ENCODE peak calls at places on chromosomes 2 and 18, in six cellular contexts. T is HFFc6, Y is fibroblast of lung, B is HL-60, K is uterus, M is OCI-LY7. P is an unnamed sample.

GRCh38 chr2:237695201-237695780 is 67.9 kb downstream of the LRRFIP1 start:
- DNase-seq in Y (peak), B (no peak), K (no peak), M (peak), T (peak), P (peak)

GRCh38 chr2:164599954-164600589 is 21.2 kb downstream of the GRB14 start:
- DNase-seq in K (no peak), B (peak), T (peak), Y (peak), M (peak), P (peak)

GRCh38 chr2:203650860-203651613 is 55.4 kb upstream of the CD28 start:
- DNase-seq in K (peak), B (peak), Y (peak), M (peak), T (peak), P (no peak)

GRCh38 chr2:86631846-86632485 is 8.3 kb upstream of the RNF103 start:
- DNase-seq in K (no peak), M (no peak), Y (no peak), T (no peak), B (no peak), P (no peak)

GRCh38 chr2:204583773-204584172 is 38.5 kb downstream of the PARD3B start:
- DNase-seq in K (no peak), B (no peak), M (no peak), T (no peak), Y (no peak), P (no peak)

GRCh38 chr18:907880-908512 is 3.3 kb downstream of the ADCYAP1 start:
- DNase-seq in K (no peak), B (no peak), M (no peak), Y (no peak), T (no peak), P (no peak)

GRCh38 chr2:63049291-63050185 is 1.1 kb upstream of the OTX1 start:
- DNase-seq in Y (no peak), M (no peak), K (no peak), T (no peak), B (no peak), P (no peak)

GRCh38 chr2:11026286-11026921 is 114.7 kb downstream of the KCNF1 start:
- DNase-seq in K (no peak), B (no peak), Y (no peak), M (no peak), T (no peak), P (no peak)

GRCh38 chr2:218736535-218736934 is 25.9 kb downstream of the TTLL4 start:
- DNase-seq in B (no peak), K (no peak), T (no peak), Y (no peak), M (no peak), P (no peak)

GRCh38 chr2:108593547-108594098 is 59.4 kb downstream of the LIMS1 start:
- DNase-seq in T (peak), M (no peak), K (no peak), Y (peak), B (no peak), P (no peak)

GRCh38 chr2:238061310-238062202 is 755 bp downstream of the SCLY start:
- DNase-seq in Y (peak), K (peak), T (peak), M (peak), B (peak), P (no peak)

GRCh38 chr18:3525870-3526420 is 76.0 kb downstream of the TGIF1 start:
- DNase-seq in M (no peak), K (no peak), B (peak), Y (peak), T (no peak), P (no peak)

GRCh38 chr2:150599889-150600288 is 112.4 kb upstream of the RND3 start:
- DNase-seq in M (no peak), T (no peak), K (no peak), Y (no peak), B (no peak), P (no peak)
- TF ChIP-seq CTCF in M (peak), T (peak), K (no peak), Y (no peak), B (peak), P (no peak)

DNA sequence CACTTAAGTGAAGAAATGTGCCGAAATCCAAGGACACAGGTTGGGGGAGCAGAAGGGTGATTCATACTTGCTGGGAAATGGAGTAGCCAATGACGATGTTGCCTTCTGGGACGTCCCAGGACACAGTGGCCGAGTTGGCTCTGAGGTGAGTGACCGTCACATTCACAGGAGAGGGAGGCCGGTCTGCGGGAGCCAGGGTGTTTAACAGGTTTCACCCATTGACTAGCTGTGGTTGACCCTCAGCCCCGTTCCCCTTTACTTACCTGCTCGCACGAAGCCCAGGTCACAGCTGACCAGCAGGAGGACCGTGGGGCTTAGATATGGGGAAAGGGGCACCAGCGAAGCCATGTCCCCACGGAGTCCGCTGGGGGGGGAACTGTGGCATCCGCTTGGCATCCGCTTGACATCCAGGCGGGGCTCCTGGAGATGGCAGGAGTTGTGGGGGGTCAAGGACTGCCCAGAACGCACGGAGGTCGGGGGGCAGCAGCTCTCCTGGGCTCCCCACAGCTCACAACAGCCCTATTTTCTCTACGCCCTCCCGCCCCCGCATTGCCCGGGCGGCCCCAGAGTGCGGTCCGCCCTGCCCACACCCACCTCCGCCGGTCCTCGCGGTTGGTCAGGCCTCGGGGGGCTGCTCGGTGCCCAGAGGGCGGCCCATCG is 586 bp downstream of the FNDC4 start:
- DNase-seq in T (no peak), B (no peak), K (peak), M (no peak), Y (peak), P (peak)
- TF ChIP-seq CTCF in T (peak), B (no peak), K (no peak), M (no peak), Y (no peak), P (no peak)

DNA sequence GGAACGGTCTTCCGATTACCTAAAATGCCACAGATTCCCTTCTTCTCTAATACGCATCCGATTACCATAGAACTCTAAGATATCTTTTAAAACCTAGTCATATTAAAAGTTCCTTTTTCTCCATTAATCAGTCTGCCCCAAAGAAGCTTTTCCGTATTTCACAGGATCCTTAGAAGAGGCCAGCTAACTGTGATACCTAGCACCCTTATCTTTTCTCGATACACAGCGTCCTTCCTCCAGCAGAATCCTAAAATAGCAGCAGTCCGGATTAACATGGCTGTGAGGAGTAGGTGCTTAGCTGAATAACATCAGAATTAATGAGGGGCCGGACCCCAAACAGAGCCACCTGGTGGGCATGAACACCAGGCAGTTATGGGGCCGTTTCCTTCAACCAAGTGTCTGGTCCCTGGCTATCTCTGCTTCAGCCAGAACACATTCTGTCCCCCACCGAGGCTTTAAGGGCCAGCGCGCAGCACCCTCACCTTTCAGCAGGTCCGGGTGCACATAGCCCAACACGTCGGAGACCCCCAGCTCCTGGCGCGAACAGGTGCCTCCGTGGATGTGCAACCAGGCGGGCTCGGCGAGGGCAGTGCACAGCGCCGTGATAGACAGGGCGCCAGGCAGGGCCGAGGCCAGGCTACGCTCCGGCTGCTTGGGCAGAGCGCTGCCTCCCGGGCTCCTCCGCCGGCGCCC is 995 bp downstream of the TMEM127 start:
- DNase-seq in T (peak), K (no peak), Y (peak), B (no peak), M (peak), P (no peak)
- TF ChIP-seq CTCF in T (peak), K (no peak), Y (peak), B (peak), M (peak), P (peak)

DNA sequence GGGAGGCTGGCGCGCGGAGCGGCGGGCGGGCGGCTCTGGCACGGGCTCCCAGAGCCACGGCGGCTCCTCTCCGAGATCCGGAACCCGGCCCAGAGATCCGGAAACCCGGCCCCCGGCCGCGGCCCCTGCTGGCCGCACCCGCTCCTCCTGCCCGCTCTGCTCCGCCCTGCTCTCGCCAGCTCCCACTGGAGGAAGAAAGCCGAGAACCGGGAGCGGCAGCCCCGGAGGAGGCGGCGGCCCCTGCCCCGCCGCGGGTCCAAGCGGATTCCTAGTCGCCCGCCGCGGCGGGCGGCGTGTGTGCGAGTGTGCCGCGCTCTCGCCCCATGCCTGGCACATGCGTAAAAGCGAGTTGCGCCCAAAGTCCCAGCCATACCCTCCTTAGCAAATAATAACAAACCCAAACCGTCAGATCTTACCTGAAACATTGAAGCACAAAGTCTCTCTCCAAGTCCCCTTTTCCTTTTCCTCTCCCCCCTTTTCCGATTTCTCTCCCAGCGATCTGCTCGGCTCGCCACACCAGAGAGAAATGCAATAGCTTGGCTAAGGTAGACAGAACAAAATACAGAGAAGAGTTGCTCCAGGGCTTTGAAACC is 108.7 kb upstream of the KCTD1 start:
- DNase-seq in Y (peak), K (peak), T (peak), B (no peak), M (no peak), P (peak)
- TF ChIP-seq CTCF in Y (peak), K (peak), T (peak), B (no peak), M (no peak), P (peak)

DNA sequence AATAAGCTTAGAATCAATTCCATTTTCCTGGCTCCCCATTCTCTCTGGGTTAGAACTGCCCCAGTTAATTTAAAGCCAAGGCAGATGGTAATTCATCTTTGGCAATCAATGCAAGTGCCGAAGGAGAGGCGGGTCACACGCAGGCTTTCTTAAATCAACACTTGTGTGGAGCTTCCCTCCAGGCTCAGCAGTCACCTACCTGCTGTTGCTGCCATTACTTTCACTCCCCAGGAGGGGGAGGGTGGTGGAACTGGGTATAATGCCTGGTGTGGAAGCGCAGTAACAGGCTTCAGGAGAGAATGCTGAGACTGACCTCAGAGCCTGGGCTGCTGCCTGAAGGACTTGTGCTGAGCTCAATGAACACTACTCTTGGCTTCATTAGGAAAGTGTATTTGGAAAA is 19.2 kb downstream of the TTR start:
- DNase-seq in K (no peak), Y (no peak), B (no peak), T (no peak), M (peak), P (no peak)
- TF ChIP-seq CTCF in K (no peak), Y (no peak), B (no peak), T (no peak), M (peak), P (no peak)

GRCh38 chr2:221601376-221601775 is 29.3 kb upstream of the EPHA4 start:
- DNase-seq in Y (no peak), K (no peak), B (no peak), M (no peak), T (no peak), P (no peak)
- TF ChIP-seq CTCF in Y (no peak), K (no peak), B (no peak), M (no peak), T (no peak), P (no peak)

GRCh38 chr2:127674241-127675209 is 805 bp downstream of the LIMS2 start:
- DNase-seq in B (no peak), T (no peak), M (no peak), K (peak), Y (no peak), P (no peak)

GRCh38 chr2:127676906-127677305 is 1.6 kb upstream of the LIMS2 start:
- DNase-seq in T (no peak), M (no peak), K (no peak), B (no peak), Y (no peak), P (no peak)

GRCh38 chr2:127673304-127674069 is 1.8 kb downstream of the LIMS2 start:
- DNase-seq in M (no peak), T (no peak), K (peak), Y (no peak), B (no peak), P (no peak)

GRCh38 chr2:127678531-127678930 is 3.2 kb upstream of the LIMS2 start:
- DNase-seq in M (no peak), Y (no peak), T (no peak), B (no peak), K (no peak), P (no peak)

GRCh38 chr2:127675335-127676261 is at the start of gene LIMS2:
- DNase-seq in K (peak), T (peak), M (no peak), B (no peak), Y (peak), P (no peak)
- TF ChIP-seq CTCF in K (no peak), T (peak), M (no peak), B (no peak), Y (no peak), P (no peak)

DNA sequence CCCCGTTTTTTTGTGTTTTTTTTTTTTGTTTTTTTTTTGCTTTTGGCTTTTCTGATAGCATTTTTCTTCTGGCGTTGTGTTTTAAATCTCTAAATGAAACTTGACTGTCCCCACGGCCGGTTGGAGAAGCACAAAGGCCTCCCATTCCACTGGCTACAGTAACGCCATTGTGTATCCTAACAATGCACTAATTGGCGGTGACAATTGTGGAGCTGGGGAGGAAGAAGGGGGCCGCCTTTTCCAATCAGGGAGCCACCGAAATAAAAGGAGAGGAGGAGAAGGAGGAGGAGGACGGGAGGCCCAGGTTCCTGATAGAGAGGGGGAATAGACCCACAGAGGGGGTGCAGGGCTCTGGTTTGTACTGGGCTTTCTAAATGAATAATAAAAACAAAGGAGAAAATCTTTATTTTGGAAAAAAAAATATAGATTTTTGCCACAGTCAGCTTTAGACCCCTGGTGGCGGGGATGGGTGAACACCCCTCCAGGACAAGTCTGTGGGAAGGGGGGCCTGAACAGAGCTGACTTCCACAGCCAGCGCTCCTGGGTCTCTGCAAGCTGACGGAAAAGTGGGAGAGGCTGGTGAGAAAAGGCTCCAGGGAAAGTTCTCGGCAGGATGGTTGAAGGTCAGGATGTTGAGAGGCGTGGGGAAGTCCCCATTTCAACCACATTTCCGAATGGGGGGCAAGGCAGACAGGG is 43.7 kb upstream of the FZD5 start:
- DNase-seq in T (no peak), Y (no peak), K (no peak), M (no peak), B (no peak), P (no peak)
- TF ChIP-seq CTCF in T (peak), Y (no peak), K (no peak), M (peak), B (no peak), P (no peak)

DNA sequence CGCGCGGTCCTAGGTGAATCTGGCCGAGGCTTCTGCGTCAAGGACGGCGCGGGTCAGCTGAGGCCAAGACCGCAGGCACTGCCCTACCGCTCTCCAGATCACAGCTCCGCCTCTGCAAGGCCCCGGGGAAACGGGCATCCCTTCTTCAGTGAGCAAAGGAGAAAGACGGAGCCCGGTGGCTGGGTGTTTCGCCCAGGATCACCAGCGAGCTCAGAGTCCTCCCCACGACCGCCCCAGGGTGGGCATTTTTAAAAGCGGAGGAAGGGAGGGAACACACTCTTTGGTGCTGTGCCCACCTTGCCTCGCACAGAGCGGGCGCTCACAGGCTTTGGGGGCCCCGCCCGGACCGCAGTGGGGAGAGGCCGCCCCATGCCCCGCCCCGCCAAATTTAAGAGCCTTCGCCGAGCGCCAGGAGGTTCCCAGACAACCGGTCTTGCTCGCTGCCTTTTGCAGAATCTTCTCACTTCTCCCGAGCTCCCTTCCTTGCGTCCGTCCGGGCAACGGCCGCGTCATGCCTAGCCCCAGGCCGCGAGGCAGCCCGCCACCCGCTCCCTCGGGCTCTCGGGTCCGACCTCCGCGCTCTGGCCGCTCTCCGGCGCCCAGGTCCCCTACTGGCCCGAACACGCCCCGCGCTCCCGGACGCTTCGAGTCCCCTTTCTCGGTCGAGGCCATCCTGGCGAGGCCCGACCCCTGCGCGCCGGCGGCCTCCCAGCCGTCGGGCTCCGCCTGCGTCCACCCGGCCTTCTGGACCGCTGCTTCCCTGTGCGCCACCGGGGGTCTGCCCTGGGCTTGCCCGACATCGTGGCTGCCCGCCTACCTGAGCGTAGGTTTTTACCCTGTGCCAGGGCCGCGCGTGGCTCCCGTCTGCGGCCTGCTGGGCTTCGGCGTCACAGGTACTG is at the start of gene NOTO:
- DNase-seq in B (no peak), Y (no peak), T (no peak), M (no peak), K (no peak), P (no peak)
- TF ChIP-seq CTCF in B (no peak), Y (no peak), T (no peak), M (no peak), K (no peak), P (no peak)

GRCh38 chr2:133411857-133412256 is 156.4 kb downstream of the NCKAP5 start:
- DNase-seq in M (no peak), Y (no peak), T (no peak), K (no peak), B (no peak), P (no peak)
- TF ChIP-seq CTCF in M (no peak), Y (no peak), T (no peak), K (no peak), B (no peak), P (no peak)